ENCODE peak calls at places on chromosomes 1 and 21, in ten cellular contexts. L, R, Y, B, Q, W, P, E, H and O are unnamed samples.
A peak's percentile ranks its signal among the peaks of the same experiment; 100 is the strongest.

GRCh38 chr1:206450271-206450670 is 20.0 kb upstream of the IKBKE start:
- DNase-seq in L (no peak), R (no peak), Y (no peak), B (no peak), Q (no peak), W (no peak), P (no peak), E (no peak), H (no peak), O (no peak)

GRCh38 chr1:14567056-14567455 is 31.4 kb upstream of the KAZN start:
- DNase-seq in L (no peak), R (no peak), Y (no peak), B (no peak), Q (no peak), W (no peak), P (no peak), E (no peak), H (no peak), O (no peak)

GRCh38 chr1:91707890-91708218 is 178.1 kb downstream of the TGFBR3 start:
- DNase-seq in L (peak; percentile 30), R (no peak), Y (no peak), B (no peak), Q (no peak), W (no peak), P (no peak), E (no peak), H (no peak), O (no peak)

GRCh38 chr1:204751883-204752687 is 66.5 kb upstream of the LRRN2 start:
- DNase-seq in L (no peak), R (no peak), Y (no peak), B (no peak), Q (no peak), W (no peak), P (no peak), E (no peak), H (no peak), O (no peak)

GRCh38 chr1:107594541-107594940 is 370.4 kb downstream of the VAV3 start:
- DNase-seq in L (no peak), R (no peak), Y (no peak), B (no peak), Q (no peak), W (no peak), P (no peak), E (no peak), H (no peak), O (no peak)

GRCh38 chr1:3074297-3074741 is 5.3 kb downstream of the PRDM16 start:
- DNase-seq in L (no peak), R (no peak), Y (no peak), B (no peak), Q (no peak), W (peak; percentile 58), P (no peak), E (no peak), H (no peak), O (no peak)

GRCh38 chr21:21101911-21102310 is 103.7 kb downstream of the NCAM2 start:
- DNase-seq in L (no peak), R (no peak), Y (peak; percentile 9), B (no peak), Q (no peak), W (no peak), P (no peak), E (peak; percentile 73), H (no peak), O (no peak)

GRCh38 chr1:239993333-239993732 is 98.3 kb upstream of the FMN2 start:
- DNase-seq in L (no peak), R (no peak), Y (no peak), B (no peak), Q (no peak), W (no peak), P (no peak), E (no peak), H (no peak), O (no peak)

GRCh38 chr1:245348626-245349025 is 193.8 kb downstream of the KIF26B start:
- DNase-seq in L (no peak), R (no peak), Y (no peak), B (no peak), Q (no peak), W (no peak), P (peak; percentile 47), E (no peak), H (no peak), O (no peak)

GRCh38 chr1:245341738-245342137 is 187.0 kb downstream of the KIF26B start:
- DNase-seq in L (no peak), R (no peak), Y (no peak), B (no peak), Q (no peak), W (no peak), P (no peak), E (no peak), H (no peak), O (no peak)

DNA sequence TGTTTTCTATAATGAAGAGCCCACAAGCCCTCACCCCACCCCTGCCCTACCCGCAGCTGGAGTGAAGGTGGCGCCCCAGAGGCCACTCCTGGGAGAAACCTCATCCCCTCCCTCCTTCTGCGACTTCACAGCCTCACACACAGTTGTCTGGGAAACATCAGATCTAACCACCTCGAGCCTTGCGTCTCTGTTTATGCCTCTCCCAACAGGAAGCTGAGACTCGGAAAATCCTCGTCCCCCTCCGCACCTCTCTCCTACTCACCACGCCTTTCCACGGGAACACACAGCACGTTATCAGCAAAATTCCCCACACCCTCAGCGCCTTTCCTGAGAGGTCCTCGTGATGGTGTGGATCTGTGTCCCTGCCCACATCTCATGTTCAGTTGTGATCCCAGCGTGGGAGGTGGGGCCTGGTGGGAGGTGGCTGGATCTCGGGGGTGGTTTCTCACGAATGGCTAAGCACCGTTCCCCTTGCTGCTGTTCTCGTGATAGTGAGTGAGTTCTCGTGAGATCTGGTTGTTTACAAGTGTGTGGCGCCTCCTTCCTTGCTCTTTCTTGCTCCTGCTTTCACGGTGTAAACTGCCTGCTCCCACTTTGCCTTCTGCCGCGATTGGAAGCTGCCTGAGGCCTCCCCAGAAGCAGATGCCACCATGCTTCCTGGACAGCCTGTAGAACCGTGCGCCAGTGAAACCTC is 190.6 kb downstream of the KIF26B start:
- DNase-seq in L (no peak), R (no peak), Y (no peak), B (no peak), Q (no peak), W (no peak), P (peak; percentile 37), E (no peak), H (no peak), O (no peak)
- TF ChIP-seq CTCF in L (no peak), R (peak; percentile 53), Y (no peak), B (no peak), Q (no peak), W (no peak), P (no peak), E (no peak), H (no peak), O (no peak)

GRCh38 chr1:228284148-228284495 is 76.3 kb downstream of the OBSCN start:
- DNase-seq in L (peak; percentile 13), R (no peak), Y (no peak), B (no peak), Q (no peak), W (no peak), P (no peak), E (no peak), H (peak; percentile 22), O (no peak)

GRCh38 chr1:228284521-228284920 is 76.7 kb downstream of the OBSCN start:
- DNase-seq in L (no peak), R (no peak), Y (no peak), B (no peak), Q (no peak), W (no peak), P (no peak), E (no peak), H (peak; percentile 8), O (no peak)

GRCh38 chr1:228283043-228283371 is 75.2 kb downstream of the OBSCN start:
- DNase-seq in L (peak; percentile 12), R (no peak), Y (no peak), B (no peak), Q (no peak), W (no peak), P (peak; percentile 89), E (no peak), H (peak; percentile 36), O (no peak)

GRCh38 chr1:228282329-228283042 is 74.6 kb downstream of the OBSCN start:
- DNase-seq in L (peak; percentile 31), R (no peak), Y (no peak), B (no peak), Q (no peak), W (no peak), P (peak; percentile 61), E (no peak), H (peak; percentile 37), O (peak; percentile 25)

DNA sequence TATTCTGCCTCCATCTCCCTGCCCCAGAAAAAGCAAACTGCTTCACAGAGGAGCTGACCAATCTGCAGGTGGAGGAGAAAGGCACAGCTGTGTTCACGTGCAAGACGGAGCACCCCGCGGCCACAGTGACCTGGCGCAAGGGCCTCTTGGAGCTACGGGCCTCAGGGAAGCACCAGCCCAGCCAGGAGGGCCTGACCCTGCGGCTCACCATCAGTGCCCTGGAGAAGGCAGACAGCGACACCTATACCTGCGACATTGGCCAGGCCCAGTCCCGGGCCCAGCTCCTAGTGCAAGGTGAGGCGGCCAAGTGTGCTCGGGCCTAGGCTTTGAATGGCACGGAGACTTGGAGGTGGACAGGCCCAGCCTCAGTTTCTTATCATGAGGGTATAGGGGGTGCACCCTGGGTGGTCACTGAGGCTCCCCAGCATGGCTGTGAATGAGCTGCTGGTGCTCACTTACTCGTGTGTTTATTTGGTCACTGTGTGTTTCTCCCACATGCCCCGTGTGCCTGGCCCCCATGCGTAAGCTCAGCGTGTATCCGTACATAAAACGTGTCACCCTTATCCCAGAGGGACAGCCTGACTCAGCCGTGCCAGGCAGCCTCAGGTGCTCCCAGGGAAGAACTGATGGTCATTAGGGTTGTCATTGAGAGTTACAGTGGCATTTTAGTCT is 75.8 kb downstream of the OBSCN start:
- DNase-seq in L (peak; percentile 7), R (no peak), Y (no peak), B (no peak), Q (no peak), W (no peak), P (peak; percentile 74), E (no peak), H (peak; percentile 19), O (no peak)
- H3K36me3 ChIP-seq in L (peaks cover 89% of the 10 kb centered on the region), R (no peaks in the 10 kb centered on the region), Y (no peaks in the 10 kb centered on the region), B (peaks cover 98% of the 10 kb centered on the region), Q (no peaks in the 10 kb centered on the region), W (no peaks in the 10 kb centered on the region), P (peaks cover 43% of the 10 kb centered on the region), E (peaks cover 91% of the 10 kb centered on the region), H (peaks cover 13% of the 10 kb centered on the region), O (no peaks in the 10 kb centered on the region)

GRCh38 chr1:53413175-53414001 is 45.8 kb upstream of the DMRTB1 start:
- DNase-seq in L (no peak), R (peak; percentile 82), Y (no peak), B (no peak), Q (no peak), W (no peak), P (no peak), E (peak; percentile 60), H (no peak), O (peak; percentile 93)
- TF ChIP-seq CTCF in L (no peak), R (no peak), Y (no peak), B (no peak), Q (no peak), W (no peak), P (no peak), E (no peak), H (no peak), O (no peak)

GRCh38 chr21:31687108-31687507 is 27.6 kb downstream of the SOD1 start:
- DNase-seq in L (no peak), R (no peak), Y (no peak), B (no peak), Q (no peak), W (no peak), P (no peak), E (no peak), H (no peak), O (no peak)

GRCh38 chr21:31684918-31685317 is 25.4 kb downstream of the SOD1 start:
- DNase-seq in L (no peak), R (no peak), Y (no peak), B (no peak), Q (no peak), W (no peak), P (no peak), E (no peak), H (no peak), O (no peak)

GRCh38 chr21:31686272-31686913 is 26.9 kb downstream of the SOD1 start:
- DNase-seq in L (no peak), R (no peak), Y (no peak), B (no peak), Q (no peak), W (no peak), P (no peak), E (no peak), H (no peak), O (no peak)

GRCh38 chr21:31682625-31683024 is 23.1 kb downstream of the SOD1 start:
- DNase-seq in L (no peak), R (no peak), Y (no peak), B (no peak), Q (no peak), W (no peak), P (no peak), E (peak; percentile 25), H (no peak), O (no peak)

DNA sequence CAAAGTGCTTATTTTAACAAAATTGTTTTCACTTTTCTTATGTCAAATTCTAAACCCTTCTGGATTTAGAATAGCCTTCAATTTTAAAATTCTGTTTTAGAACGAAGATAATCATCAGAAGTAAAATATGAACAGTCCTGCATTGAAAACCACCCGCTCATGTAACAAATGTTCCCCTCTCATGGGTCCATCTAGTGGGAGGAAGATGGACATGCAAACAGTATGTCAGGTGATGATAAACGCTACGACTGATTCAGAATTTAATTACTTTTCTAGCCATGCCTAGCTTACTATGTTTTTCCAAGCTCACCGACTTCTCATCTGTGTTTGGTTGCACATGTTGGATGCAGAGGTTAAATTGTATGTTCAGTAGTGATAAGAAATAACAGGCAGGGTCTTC is 23.5 kb downstream of the SOD1 start:
- DNase-seq in L (no peak), R (no peak), Y (no peak), B (no peak), Q (no peak), W (no peak), P (no peak), E (no peak), H (no peak), O (no peak)
- H3K36me3 ChIP-seq in L (peaks cover 92% of the 10 kb centered on the region), R (peaks cover 13% of the 10 kb centered on the region), Y (no peaks in the 10 kb centered on the region), B (peaks cover 48% of the 10 kb centered on the region), Q (peaks cover 20% of the 10 kb centered on the region), W (peaks cover 62% of the 10 kb centered on the region), P (peaks cover 52% of the 10 kb centered on the region), E (peaks cover 64% of the 10 kb centered on the region), H (peaks cover 17% of the 10 kb centered on the region), O (no peaks in the 10 kb centered on the region)